ENCODE peak calls at places on chromosomes 6 and 20, in six cellular contexts. One of them, this sample, is unnamed.

GRCh38 chr6:11613858-11614257 is 76.3 kb downstream of the TMEM170B start:
- DNase-seq in fibroblast of the aortic adventitia: peak; percentile 95
- DNase-seq in endothelial cell: no peak
- DNase-seq in CD8-positive, alpha-beta T cell: no peak
- DNase-seq in activated CD8-positive, alpha-beta memory T cell treated with anti-CD3 and anti-CD28 coated beads, Interleukin-2, amount 50 U/mL, for 4 hours: no peak
- DNase-seq in transverse colon: no peak
- DNase-seq in this sample: no peak

GRCh38 chr6:111552241-111552744 is 53.4 kb downstream of the TRAF3IP2 start:
- DNase-seq in transverse colon: peak; percentile 46
- DNase-seq in activated CD8-positive, alpha-beta memory T cell treated with anti-CD3 and anti-CD28 coated beads, Interleukin-2, amount 50 U/mL, for 4 hours: no peak
- DNase-seq in fibroblast of the aortic adventitia: peak; percentile 99
- DNase-seq in endothelial cell: no peak
- DNase-seq in CD8-positive, alpha-beta T cell: no peak
- DNase-seq in this sample: peak; percentile 55

GRCh38 chr6:166950443-166950821 is 5.9 kb downstream of the RNASET2 start:
- DNase-seq in fibroblast of the aortic adventitia: no peak
- DNase-seq in endothelial cell: no peak
- DNase-seq in transverse colon: peak; percentile 38
- DNase-seq in activated CD8-positive, alpha-beta memory T cell treated with anti-CD3 and anti-CD28 coated beads, Interleukin-2, amount 50 U/mL, for 4 hours: no peak
- DNase-seq in CD8-positive, alpha-beta T cell: no peak
- DNase-seq in this sample: no peak

GRCh38 chr20:1281279-1282057 is 15.4 kb downstream of the SNPH start:
- DNase-seq in activated CD8-positive, alpha-beta memory T cell treated with anti-CD3 and anti-CD28 coated beads, Interleukin-2, amount 50 U/mL, for 4 hours: peak; percentile 7
- DNase-seq in endothelial cell: no peak
- DNase-seq in transverse colon: no peak
- DNase-seq in CD8-positive, alpha-beta T cell: peak; percentile 6
- DNase-seq in fibroblast of the aortic adventitia: no peak
- DNase-seq in this sample: no peak

GRCh38 chr6:2309138-2309537 is 63.7 kb upstream of the GMDS start:
- DNase-seq in fibroblast of the aortic adventitia: no peak
- DNase-seq in activated CD8-positive, alpha-beta memory T cell treated with anti-CD3 and anti-CD28 coated beads, Interleukin-2, amount 50 U/mL, for 4 hours: no peak
- DNase-seq in transverse colon: no peak
- DNase-seq in endothelial cell: no peak
- DNase-seq in CD8-positive, alpha-beta T cell: no peak
- DNase-seq in this sample: no peak

GRCh38 chr6:41278699-41279405 is 7.6 kb downstream of the TREM1 start:
- DNase-seq in CD8-positive, alpha-beta T cell: peak; percentile 63
- DNase-seq in fibroblast of the aortic adventitia: peak; percentile 40
- DNase-seq in transverse colon: peak; percentile 63
- DNase-seq in endothelial cell: peak; percentile 71
- DNase-seq in activated CD8-positive, alpha-beta memory T cell treated with anti-CD3 and anti-CD28 coated beads, Interleukin-2, amount 50 U/mL, for 4 hours: peak; percentile 66
- DNase-seq in this sample: peak; percentile 80

GRCh38 chr20:62642666-62643520 is 590 bp downstream of the SLCO4A1 start:
- DNase-seq in CD8-positive, alpha-beta T cell: peak; percentile 60
- DNase-seq in endothelial cell: no peak
- DNase-seq in activated CD8-positive, alpha-beta memory T cell treated with anti-CD3 and anti-CD28 coated beads, Interleukin-2, amount 50 U/mL, for 4 hours: peak; percentile 72
- DNase-seq in fibroblast of the aortic adventitia: peak; percentile 30
- DNase-seq in transverse colon: peak; percentile 64
- DNase-seq in this sample: peak; percentile 59

GRCh38 chr6:75201901-75202672 is 3.8 kb downstream of the COL12A1 start:
- DNase-seq in endothelial cell: peak; percentile 32
- DNase-seq in activated CD8-positive, alpha-beta memory T cell treated with anti-CD3 and anti-CD28 coated beads, Interleukin-2, amount 50 U/mL, for 4 hours: no peak
- DNase-seq in CD8-positive, alpha-beta T cell: no peak
- DNase-seq in fibroblast of the aortic adventitia: no peak
- DNase-seq in transverse colon: peak; percentile 16
- DNase-seq in this sample: no peak

GRCh38 chr20:24478584-24478983 is 9.2 kb downstream of the SYNDIG1 start:
- DNase-seq in endothelial cell: no peak
- DNase-seq in fibroblast of the aortic adventitia: no peak
- DNase-seq in CD8-positive, alpha-beta T cell: no peak
- DNase-seq in activated CD8-positive, alpha-beta memory T cell treated with anti-CD3 and anti-CD28 coated beads, Interleukin-2, amount 50 U/mL, for 4 hours: no peak
- DNase-seq in transverse colon: no peak
- DNase-seq in this sample: no peak